ENCODE peak calls at places on chromosomes 12 and 14, in five cellular contexts. U is lower leg skin, O is adrenal gland, M is body of pancreas, S is GM12878. X is an unnamed sample.

GRCh38 chr12:68641138-68641537 is 30.4 kb downstream of the RAP1B start:
- DNase-seq in U (no peak), O (no peak), M (no peak), S (peak), X (no peak)

GRCh38 chr14:69658664-69659261 is 47.4 kb downstream of the SUSD6 start:
- DNase-seq in U (no peak), O (no peak), M (no peak), S (no peak), X (no peak)

GRCh38 chr14:106513302-106513701 is 986.9 kb downstream of the TMEM121 start:
- DNase-seq in U (no peak), O (no peak), M (no peak), S (no peak), X (no peak)

GRCh38 chr12:76764856-76765255 is 941 bp downstream of the ZDHHC17 start:
- DNase-seq in U (peak), O (peak), M (peak), S (no peak), X (peak)

GRCh38 chr12:120209851-120210250 is 8.9 kb upstream of the RPLP0 start:
- DNase-seq in U (no peak), O (no peak), M (no peak), S (no peak), X (no peak)

GRCh38 chr14:55798400-55798799 is 218.4 kb downstream of the KTN1 start:
- DNase-seq in U (no peak), O (no peak), M (no peak), S (no peak), X (no peak)

GRCh38 chr12:102833687-102834435 is 83.2 kb downstream of the PAH start:
- DNase-seq in U (no peak), O (no peak), M (no peak), S (no peak), X (no peak)

GRCh38 chr12:99959549-99960170 is 25.1 kb downstream of the ANKS1B start:
- DNase-seq in U (no peak), O (no peak), M (no peak), S (no peak), X (no peak)

GRCh38 chr14:79166171-79166570 is 996.0 kb downstream of the NRXN3 start:
- DNase-seq in U (no peak), O (no peak), M (no peak), S (no peak), X (no peak)

GRCh38 chr14:62002636-62003035 is 240.4 kb downstream of the SNAPC1 start:
- DNase-seq in U (no peak), O (no peak), M (no peak), S (no peak), X (no peak)

GRCh38 chr12:32536000-32536345 is 136.6 kb downstream of the FGD4 start:
- DNase-seq in U (no peak), O (no peak), M (no peak), S (no peak), X (no peak)

GRCh38 chr12:6725350-6725749 is 1.5 kb downstream of the COPS7A start:
- DNase-seq in U (no peak), O (no peak), M (no peak), S (no peak), X (no peak)

GRCh38 chr12:6722863-6723262 is 983 bp upstream of the COPS7A start:
- DNase-seq in U (no peak), O (no peak), M (no peak), S (no peak), X (peak)

GRCh38 chr12:6729186-6729585 is 5.3 kb downstream of the COPS7A start:
- DNase-seq in U (no peak), O (no peak), M (no peak), S (no peak), X (no peak)

GRCh38 chr12:6724409-6724797 is 557 bp downstream of the COPS7A start:
- DNase-seq in U (peak), O (peak), M (peak), S (no peak), X (peak)

GRCh38 chr12:6723607-6724408 is at the start of gene COPS7A:
- DNase-seq in U (peak), O (peak), M (peak), S (peak), X (peak)
- TF ChIP-seq POLR2A in U (no peak), O (no peak), M (peak), S (peak), X (peak)

GRCh38 chr12:89352492-89353187 is at the start of gene DUSP6:
- DNase-seq in U (peak), O (peak), M (peak), S (no peak), X (peak)
- TF ChIP-seq POLR2A in U (no peak), O (no peak), M (peak), S (no peak), X (peak)

GRCh38 chr14:49861923-49862673 is 9.5 kb upstream of the NEMF start:
- DNase-seq in U (peak), O (peak), M (peak), S (no peak), X (peak)

GRCh38 chr14:49861581-49861922 is 9.0 kb upstream of the NEMF start:
- DNase-seq in U (peak), O (peak), M (peak), S (no peak), X (peak)

GRCh38 chr14:49860988-49861387 is 8.4 kb upstream of the NEMF start:
- DNase-seq in U (no peak), O (no peak), M (no peak), S (no peak), X (no peak)

GRCh38 chr14:49857427-49858003 is 4.9 kb upstream of the NEMF start:
- DNase-seq in U (no peak), O (no peak), M (no peak), S (no peak), X (no peak)

DNA sequence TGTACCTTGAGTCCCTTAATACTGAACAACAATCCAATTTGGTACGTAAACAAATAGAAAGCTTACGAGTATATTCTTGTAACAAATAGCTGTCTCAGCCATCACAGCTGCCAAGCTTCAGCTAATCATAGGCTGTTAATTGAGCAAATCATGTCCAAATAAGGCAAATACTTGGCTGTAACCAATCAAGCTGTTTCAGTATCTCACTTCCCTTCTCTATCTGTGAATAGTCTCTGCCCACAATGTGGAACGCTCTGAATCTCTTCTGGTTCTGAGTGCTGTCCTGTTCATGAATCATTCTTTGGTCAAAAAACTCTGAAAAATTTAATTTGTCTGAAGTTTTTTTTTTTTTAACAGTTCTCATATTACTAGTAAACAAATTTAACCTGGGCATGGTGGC is 5.8 kb upstream of the NEMF start:
- DNase-seq in U (no peak), O (no peak), M (no peak), S (no peak), X (no peak)
- TF ChIP-seq POLR2A in U (no peak), O (no peak), M (no peak), S (no peak), X (no peak)

DNA sequence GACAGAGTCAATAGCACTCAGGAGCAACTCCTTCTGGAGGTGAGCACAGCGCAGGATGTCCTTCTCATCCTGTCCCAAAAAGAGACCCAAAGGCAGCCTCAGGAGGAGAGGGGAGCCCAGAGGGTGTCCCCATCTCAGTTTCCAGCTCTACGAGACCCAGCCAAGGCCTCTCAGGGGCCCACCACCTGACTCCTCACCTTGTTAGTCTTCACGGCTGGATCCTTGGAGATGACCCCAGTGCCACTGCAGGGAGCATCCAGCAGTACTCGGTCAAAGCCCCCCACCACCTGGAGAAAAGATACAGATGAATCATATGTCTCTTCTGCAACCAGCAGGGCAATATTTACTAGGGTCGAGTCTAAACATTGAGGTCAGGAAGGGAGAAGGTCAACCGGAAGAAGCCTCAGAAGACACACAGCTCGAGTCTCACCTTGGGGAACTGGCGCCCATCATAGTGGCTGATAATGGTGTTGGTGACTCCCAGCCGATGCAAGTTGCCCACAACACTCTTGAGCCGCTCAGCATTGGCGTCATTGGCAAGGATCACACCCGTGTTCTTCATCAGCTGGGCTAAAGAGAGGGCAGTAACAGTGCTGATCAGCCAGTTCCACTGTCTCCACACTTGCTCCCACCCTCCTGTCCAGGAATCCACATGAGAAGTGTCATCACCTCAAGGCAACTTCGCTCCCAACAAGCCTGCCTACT is 4.8 kb upstream of the IFFO1 start:
- DNase-seq in U (no peak), O (no peak), M (no peak), S (no peak), X (no peak)
- TF ChIP-seq POLR2A in U (no peak), O (no peak), M (no peak), S (no peak), X (no peak)

DNA sequence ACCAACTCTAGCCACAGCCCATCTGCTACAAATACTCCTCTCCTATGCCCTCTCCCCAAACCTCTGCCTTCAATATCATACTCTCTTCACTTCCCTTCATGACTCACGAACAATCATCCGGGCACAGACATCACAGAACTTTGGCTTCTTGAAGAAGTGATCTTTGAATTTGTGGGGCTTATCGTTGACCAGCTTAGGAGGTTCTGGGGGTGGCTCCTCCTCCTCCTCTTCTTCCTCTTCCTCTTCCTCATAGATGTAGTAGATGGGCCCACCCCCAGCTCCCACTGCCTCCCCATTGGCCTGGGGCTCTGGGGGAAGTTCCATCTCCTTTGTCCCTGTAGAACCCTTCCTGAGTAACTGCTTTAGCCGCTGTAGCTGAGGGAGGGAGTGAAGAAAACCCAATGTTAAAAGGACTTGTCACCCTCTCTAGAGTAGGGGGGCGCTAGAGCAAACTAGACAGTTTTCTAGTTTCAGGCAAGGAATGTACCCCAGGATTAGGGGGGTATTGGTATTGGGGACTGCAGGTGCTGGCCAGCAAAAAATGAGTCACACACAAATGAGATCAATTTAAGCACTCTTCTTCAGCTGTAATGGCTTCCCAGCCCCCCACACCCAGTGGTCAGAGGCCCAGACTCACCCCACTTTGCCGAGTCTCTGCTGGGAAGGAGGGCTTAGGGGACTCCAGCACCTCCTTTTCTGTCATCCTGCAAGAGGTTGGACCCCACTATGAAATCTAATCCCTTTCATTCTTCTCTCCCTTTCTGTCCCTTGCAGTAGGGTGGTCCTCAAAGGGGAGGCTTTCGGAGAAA is 1.8 kb downstream of the STAC3 start:
- DNase-seq in U (no peak), O (no peak), M (no peak), S (no peak), X (no peak)
- TF ChIP-seq POLR2A in U (no peak), O (no peak), M (no peak), S (no peak), X (no peak)

GRCh38 chr12:4538207-4539160 is at the start of gene RAD51AP1:
- DNase-seq in U (peak), O (peak), M (peak), S (peak), X (peak)
- TF ChIP-seq POLR2A in U (no peak), O (no peak), M (peak), S (peak), X (peak)

GRCh38 chr12:116727902-116728301 is 10.0 kb downstream of the SPRING1 start:
- DNase-seq in U (no peak), O (peak), M (no peak), S (no peak), X (no peak)
- TF ChIP-seq POLR2A in U (no peak), O (no peak), M (no peak), S (no peak), X (no peak)

DNA sequence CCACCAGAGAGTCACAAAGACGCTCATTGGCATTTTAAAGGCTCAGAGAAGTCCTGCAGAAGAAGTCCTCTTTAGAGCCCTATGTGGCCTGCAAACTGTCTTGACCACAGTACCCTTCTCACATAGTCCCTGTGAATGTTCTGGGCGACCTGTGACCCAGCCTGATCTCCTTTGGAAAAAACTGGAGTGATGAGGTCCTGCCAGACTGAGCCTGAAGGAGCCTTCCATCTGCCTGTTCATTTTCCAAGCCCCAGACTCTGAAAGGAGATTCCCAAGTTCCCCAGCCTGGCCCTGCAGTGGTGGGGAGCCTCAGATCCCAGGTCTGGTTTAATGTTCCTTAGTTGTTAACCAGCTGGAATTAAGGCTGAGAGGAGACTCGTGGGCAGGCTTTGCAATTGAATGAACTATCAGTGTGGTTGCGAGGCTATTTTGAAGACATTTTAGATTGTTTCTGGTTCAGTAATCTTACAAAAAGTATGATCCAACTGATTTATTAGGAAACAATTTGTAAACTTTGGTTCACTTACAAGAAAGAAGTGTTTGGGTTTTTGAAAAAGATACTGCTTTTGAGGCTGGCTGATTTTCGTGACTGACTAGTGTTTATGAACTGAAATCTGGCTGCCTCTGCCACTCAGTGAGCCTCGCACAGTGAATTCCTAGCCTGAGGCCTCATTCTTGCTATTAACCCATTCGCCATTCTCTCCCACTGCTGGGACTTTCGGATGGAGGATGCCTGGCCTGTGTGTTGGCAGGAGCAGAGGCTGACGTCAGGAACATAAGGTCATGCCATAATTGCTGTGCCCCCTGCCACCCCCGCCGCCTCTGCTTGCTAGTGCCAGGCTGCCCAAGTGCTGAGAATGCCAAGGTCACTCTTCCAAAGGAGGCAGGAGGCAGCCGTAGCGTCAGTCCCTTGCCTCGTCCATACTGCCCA is 249.0 kb downstream of the CACNA1C start:
- DNase-seq in U (no peak), O (peak), M (no peak), S (no peak), X (no peak)
- TF ChIP-seq POLR2A in U (no peak), O (no peak), M (no peak), S (no peak), X (no peak)

GRCh38 chr12:14802961-14803829 is at the start of the genes C12orf60 and WBP11:
- DNase-seq in U (peak), O (peak), M (peak), S (peak), X (peak)
- TF ChIP-seq POLR2A in U (no peak), O (peak), M (peak), S (peak), X (peak)

GRCh38 chr12:10154145-10154496 is 17.8 kb downstream of the OLR1 start:
- DNase-seq in U (no peak), O (no peak), M (no peak), S (no peak), X (no peak)

GRCh38 chr12:10151621-10152020 is 20.3 kb downstream of the OLR1 start:
- DNase-seq in U (no peak), O (no peak), M (no peak), S (no peak), X (no peak)

GRCh38 chr12:10147714-10148403 is 17.9 kb upstream of the CLEC7A start:
- DNase-seq in U (no peak), O (no peak), M (no peak), S (no peak), X (no peak)

GRCh38 chr12:10159280-10159679 is 12.7 kb downstream of the OLR1 start:
- DNase-seq in U (no peak), O (no peak), M (no peak), S (no peak), X (no peak)

DNA sequence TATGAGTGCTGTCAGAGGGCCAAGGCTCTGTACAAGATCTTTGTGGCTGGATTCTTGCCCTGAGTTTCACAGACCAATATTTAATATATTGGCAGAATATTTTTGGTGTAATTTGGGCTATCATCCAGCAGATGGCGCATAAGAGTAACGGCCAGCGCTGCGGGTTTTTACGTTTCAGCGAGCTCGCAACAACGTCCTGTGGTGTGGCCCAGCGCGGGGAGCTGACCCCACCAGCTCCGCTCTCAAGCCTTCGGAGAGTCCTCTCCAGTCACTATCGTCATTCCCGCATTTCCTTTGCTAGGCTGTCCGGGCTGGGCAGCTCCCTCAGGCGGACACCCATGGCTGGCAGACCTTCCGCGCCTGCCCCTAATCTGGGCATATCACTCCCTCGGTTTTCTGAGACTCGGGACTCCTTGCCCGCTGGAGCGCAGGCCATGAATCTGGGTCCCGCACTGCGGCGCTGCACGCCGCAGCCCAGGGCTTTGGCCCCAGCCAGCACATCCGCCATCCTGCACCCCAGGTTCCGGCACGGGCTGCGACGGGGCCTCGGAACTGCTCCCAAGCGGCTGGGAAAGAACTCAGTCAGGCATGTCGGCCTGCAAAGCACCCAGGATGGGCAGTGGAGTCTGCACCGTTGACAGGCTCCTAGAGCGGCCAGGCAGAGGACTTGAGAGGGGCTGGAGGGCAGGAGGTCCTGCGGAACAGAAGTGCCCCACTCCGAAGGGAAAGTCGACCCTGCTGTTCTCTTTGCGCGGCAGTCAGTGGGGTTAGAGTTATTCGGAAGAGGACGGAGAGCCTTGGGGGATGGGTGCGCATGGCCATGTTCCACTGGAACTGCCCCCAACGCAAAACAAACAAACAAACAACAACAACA is 18.4 kb downstream of the OLR1 start:
- DNase-seq in U (peak), O (peak), M (peak), S (no peak), X (peak)
- TF ChIP-seq POLR2A in U (no peak), O (no peak), M (no peak), S (no peak), X (no peak)